ENCODE peak calls at places on chromosomes 2 and 18, in seven cellular contexts. One of them, this sample, is unnamed.
A peak's percentile ranks its signal among the peaks of the same experiment; 100 is the strongest.

GRCh38 chr18:43758734-43759133 is 481.4 kb upstream of the SYT4 start:
- DNase-seq in stimulated activated naive CD4-positive, alpha-beta T cell: no peak
- DNase-seq in fibroblast of the aortic adventitia: no peak
- DNase-seq in NCI-H526 treated with DMSO at 0.1 percent for 48 hours: no peak
- DNase-seq in HTR-8/SVneo: no peak
- DNase-seq in stimulated activated CD4-positive, alpha-beta T cell treated with anti-CD3 and anti-CD28 coated beads, Interleukin-4, amount 100 ng/mL, for 24 hours: no peak
- DNase-seq in hypothalamus: no peak
- DNase-seq in this sample: no peak

GRCh38 chr2:85308951-85309555 is 18.7 kb downstream of the TGOLN2 start:
- DNase-seq in hypothalamus: peak; percentile 42
- DNase-seq in NCI-H526 treated with DMSO at 0.1 percent for 48 hours: no peak
- DNase-seq in stimulated activated naive CD4-positive, alpha-beta T cell: no peak
- DNase-seq in fibroblast of the aortic adventitia: peak; percentile 44
- DNase-seq in stimulated activated CD4-positive, alpha-beta T cell treated with anti-CD3 and anti-CD28 coated beads, Interleukin-4, amount 100 ng/mL, for 24 hours: no peak
- DNase-seq in HTR-8/SVneo: no peak
- DNase-seq in this sample: no peak

GRCh38 chr2:206084468-206084869 is 1.5 kb downstream of the INO80D start:
- DNase-seq in stimulated activated naive CD4-positive, alpha-beta T cell: peak; percentile 58
- DNase-seq in HTR-8/SVneo: peak; percentile 78
- DNase-seq in hypothalamus: peak; percentile 56
- DNase-seq in fibroblast of the aortic adventitia: peak; percentile 74
- DNase-seq in stimulated activated CD4-positive, alpha-beta T cell treated with anti-CD3 and anti-CD28 coated beads, Interleukin-4, amount 100 ng/mL, for 24 hours: peak; percentile 12
- DNase-seq in NCI-H526 treated with DMSO at 0.1 percent for 48 hours: peak; percentile 55
- DNase-seq in this sample: peak; percentile 7

GRCh38 chr2:211367252-211367651 is 810.9 kb downstream of the CPS1 start:
- DNase-seq in NCI-H526 treated with DMSO at 0.1 percent for 48 hours: no peak
- DNase-seq in stimulated activated CD4-positive, alpha-beta T cell treated with anti-CD3 and anti-CD28 coated beads, Interleukin-4, amount 100 ng/mL, for 24 hours: no peak
- DNase-seq in stimulated activated naive CD4-positive, alpha-beta T cell: no peak
- DNase-seq in fibroblast of the aortic adventitia: no peak
- DNase-seq in HTR-8/SVneo: no peak
- DNase-seq in hypothalamus: no peak
- DNase-seq in this sample: no peak

GRCh38 chr2:62724886-62725711 is 19.6 kb downstream of the EHBP1 start:
- DNase-seq in stimulated activated naive CD4-positive, alpha-beta T cell: no peak
- DNase-seq in NCI-H526 treated with DMSO at 0.1 percent for 48 hours: peak; percentile 96
- DNase-seq in fibroblast of the aortic adventitia: no peak
- DNase-seq in stimulated activated CD4-positive, alpha-beta T cell treated with anti-CD3 and anti-CD28 coated beads, Interleukin-4, amount 100 ng/mL, for 24 hours: no peak
- DNase-seq in HTR-8/SVneo: peak; percentile 30
- DNase-seq in hypothalamus: peak; percentile 24
- DNase-seq in this sample: no peak

GRCh38 chr2:74457549-74458131 is 598 bp upstream of the WBP1 start:
- DNase-seq in fibroblast of the aortic adventitia: no peak
- DNase-seq in hypothalamus: no peak
- DNase-seq in stimulated activated naive CD4-positive, alpha-beta T cell: peak; percentile 95
- DNase-seq in HTR-8/SVneo: peak; percentile 59
- DNase-seq in NCI-H526 treated with DMSO at 0.1 percent for 48 hours: peak; percentile 50
- DNase-seq in stimulated activated CD4-positive, alpha-beta T cell treated with anti-CD3 and anti-CD28 coated beads, Interleukin-4, amount 100 ng/mL, for 24 hours: peak; percentile 82
- DNase-seq in this sample: no peak

GRCh38 chr2:240217431-240218301 is 77.2 kb upstream of the OTOS start:
- DNase-seq in NCI-H526 treated with DMSO at 0.1 percent for 48 hours: peak; percentile 33
- DNase-seq in stimulated activated CD4-positive, alpha-beta T cell treated with anti-CD3 and anti-CD28 coated beads, Interleukin-4, amount 100 ng/mL, for 24 hours: no peak
- DNase-seq in HTR-8/SVneo: no peak
- DNase-seq in fibroblast of the aortic adventitia: no peak
- DNase-seq in stimulated activated naive CD4-positive, alpha-beta T cell: no peak
- DNase-seq in hypothalamus: no peak
- DNase-seq in this sample: no peak

GRCh38 chr2:226835420-226835795 is 446 bp upstream of the RHBDD1 start:
- DNase-seq in HTR-8/SVneo: no peak
- DNase-seq in hypothalamus: no peak
- DNase-seq in fibroblast of the aortic adventitia: no peak
- DNase-seq in NCI-H526 treated with DMSO at 0.1 percent for 48 hours: no peak
- DNase-seq in stimulated activated naive CD4-positive, alpha-beta T cell: peak; percentile 86
- DNase-seq in stimulated activated CD4-positive, alpha-beta T cell treated with anti-CD3 and anti-CD28 coated beads, Interleukin-4, amount 100 ng/mL, for 24 hours: no peak
- DNase-seq in this sample: no peak

GRCh38 chr2:45289997-45290673 is 280.9 kb upstream of the SIX2 start:
- DNase-seq in stimulated activated CD4-positive, alpha-beta T cell treated with anti-CD3 and anti-CD28 coated beads, Interleukin-4, amount 100 ng/mL, for 24 hours: no peak
- DNase-seq in NCI-H526 treated with DMSO at 0.1 percent for 48 hours: no peak
- DNase-seq in fibroblast of the aortic adventitia: peak; percentile 48
- DNase-seq in stimulated activated naive CD4-positive, alpha-beta T cell: no peak
- DNase-seq in hypothalamus: no peak
- DNase-seq in HTR-8/SVneo: no peak
- DNase-seq in this sample: no peak

GRCh38 chr2:102696463-102696862 is 65.4 kb upstream of the TMEM182 start:
- DNase-seq in HTR-8/SVneo: no peak
- DNase-seq in fibroblast of the aortic adventitia: no peak
- DNase-seq in hypothalamus: no peak
- DNase-seq in NCI-H526 treated with DMSO at 0.1 percent for 48 hours: no peak
- DNase-seq in stimulated activated CD4-positive, alpha-beta T cell treated with anti-CD3 and anti-CD28 coated beads, Interleukin-4, amount 100 ng/mL, for 24 hours: no peak
- DNase-seq in stimulated activated naive CD4-positive, alpha-beta T cell: no peak
- DNase-seq in this sample: no peak

GRCh38 chr18:54392621-54393023 is 34.9 kb downstream of the C18orf54 start:
- DNase-seq in stimulated activated naive CD4-positive, alpha-beta T cell: peak; percentile 57
- DNase-seq in NCI-H526 treated with DMSO at 0.1 percent for 48 hours: peak; percentile 29
- DNase-seq in HTR-8/SVneo: peak; percentile 13
- DNase-seq in fibroblast of the aortic adventitia: peak; percentile 79
- DNase-seq in hypothalamus: no peak
- DNase-seq in stimulated activated CD4-positive, alpha-beta T cell treated with anti-CD3 and anti-CD28 coated beads, Interleukin-4, amount 100 ng/mL, for 24 hours: no peak
- DNase-seq in this sample: peak; percentile 53

GRCh38 chr18:22223263-22223960 is 54.0 kb downstream of the GATA6 start:
- DNase-seq in HTR-8/SVneo: peak; percentile 89
- DNase-seq in NCI-H526 treated with DMSO at 0.1 percent for 48 hours: no peak
- DNase-seq in hypothalamus: no peak
- DNase-seq in stimulated activated CD4-positive, alpha-beta T cell treated with anti-CD3 and anti-CD28 coated beads, Interleukin-4, amount 100 ng/mL, for 24 hours: no peak
- DNase-seq in fibroblast of the aortic adventitia: peak; percentile 85
- DNase-seq in stimulated activated naive CD4-positive, alpha-beta T cell: no peak
- DNase-seq in this sample: no peak

GRCh38 chr2:15222856-15223255 is 338.3 kb downstream of the NBAS start:
- DNase-seq in stimulated activated CD4-positive, alpha-beta T cell treated with anti-CD3 and anti-CD28 coated beads, Interleukin-4, amount 100 ng/mL, for 24 hours: no peak
- DNase-seq in NCI-H526 treated with DMSO at 0.1 percent for 48 hours: no peak
- DNase-seq in stimulated activated naive CD4-positive, alpha-beta T cell: no peak
- DNase-seq in fibroblast of the aortic adventitia: peak; percentile 2
- DNase-seq in hypothalamus: no peak
- DNase-seq in HTR-8/SVneo: no peak
- DNase-seq in this sample: no peak

This sample was measured in GM19239.